ENCODE peak calls at places on chromosome 16, in six cellular contexts. U is frontal cortex; F is activated CD4-positive, CD25-positive, alpha-beta regulatory T cell treated with anti-CD3 and anti-CD28 coated beads, Interleukin-2, amount 50 U/mL, for 16 hours; E is fibroblast of the aortic adventitia; G is Right ventricle myocardium superior; Y is left colon. D is an unnamed sample.

GRCh38 chr16:81405702-81406113 is 38.9 kb upstream of the CMIP start:
- DNase-seq in G (no peak), Y (no peak), F (no peak), U (no peak), E (peak; percentile 92), D (no peak)

GRCh38 chr16:11140867-11141266 is 115.1 kb downstream of the SOCS1 start:
- DNase-seq in F (no peak), U (no peak), E (no peak), Y (no peak), G (no peak), D (peak; percentile 53)

GRCh38 chr16:53022374-53022773 is 30.3 kb downstream of the CHD9NB start:
- DNase-seq in F (no peak), G (no peak), E (peak; percentile 67), U (peak; percentile 62), Y (peak; percentile 28), D (no peak)

GRCh38 chr16:84714028-84714427 is 14.2 kb downstream of the USP10 start:
- DNase-seq in Y (no peak), U (no peak), E (no peak), G (no peak), F (no peak), D (no peak)

GRCh38 chr16:1137604-1138003 is 15.3 kb upstream of the CACNA1H start:
- DNase-seq in E (no peak), Y (no peak), G (no peak), F (no peak), U (no peak), D (no peak)

GRCh38 chr16:14050297-14051027 is 20.7 kb upstream of the MRTFB start:
- DNase-seq in F (no peak), G (no peak), U (no peak), Y (no peak), E (no peak), D (no peak)

GRCh38 chr16:23587726-23588125 is 8.4 kb downstream of the NDUFAB1 start:
- DNase-seq in E (peak; percentile 78), U (no peak), G (peak; percentile 46), Y (no peak), F (no peak), D (no peak)

GRCh38 chr16:89918453-89919347 is at the start of gene MC1R:
- DNase-seq in U (no peak), Y (no peak), G (no peak), F (no peak), E (peak; percentile 46), D (no peak)

GRCh38 chr16:71851726-71852125 is 6.0 kb downstream of the ATXN1L start:
- DNase-seq in F (no peak), Y (no peak), G (no peak), E (no peak), U (no peak), D (no peak)

GRCh38 chr16:88737298-88738166 is 31.2 kb downstream of the CTU2 start:
- DNase-seq in G (peak; percentile 88), U (peak; percentile 90), Y (peak; percentile 76), E (peak; percentile 71), F (peak; percentile 27), D (peak; percentile 93)

GRCh38 chr16:49652441-49653175 is 203.3 kb downstream of the ZNF423 start:
- DNase-seq in E (peak; percentile 92), F (no peak), G (peak; percentile 80), U (no peak), Y (no peak), D (peak; percentile 87)

GRCh38 chr16:23362460-23363317 is 60.6 kb downstream of the SCNN1B start:
- DNase-seq in U (no peak), F (no peak), Y (peak; percentile 82), E (no peak), G (no peak), D (no peak)

GRCh38 chr16:75496546-75496945 is 1.3 kb upstream of the CHST6 start:
- DNase-seq in U (no peak), E (no peak), G (no peak), F (no peak), Y (no peak), D (no peak)

GRCh38 chr16:22694887-22695382 is 119.0 kb upstream of the HS3ST2 start:
- DNase-seq in Y (no peak), E (peak; percentile 80), F (no peak), U (no peak), G (no peak), D (no peak)

GRCh38 chr16:74064120-74064735 is 232.4 kb upstream of the PSMD7 start:
- DNase-seq in Y (no peak), F (no peak), E (no peak), G (no peak), U (no peak), D (no peak)

GRCh38 chr16:3696425-3697218 is 20.7 kb downstream of the TRAP1 start:
- DNase-seq in U (no peak), E (peak; percentile 89), F (no peak), Y (no peak), G (no peak), D (no peak)

D was measured in Right ventricle myocardium inferior.